ENCODE peak calls at places on chromosomes 4 and X, in eight cellular contexts. K is pancreas, H is dorsolateral prefrontal cortex, T is DND-41, L is breast epithelium, D is neuronal stem cell, M is HCT116, B is GM23248. C is an unnamed sample. For H3K27me3, the result is how much of the 10 kb centered on the place peaks cover.

GRCh38 chr4:140395668-140396067 is 22.2 kb downstream of the SCOC start:
- DNase-seq in K (no peak), H (no peak), T (no peak), L (no peak), D (no peak), M (no peak), B (no peak), C (no peak)

GRCh38 chr4:139921551-139922184 is 232.3 kb downstream of the MAML3 start:
- DNase-seq in K (peak), H (peak), T (no peak), L (no peak), D (no peak), M (no peak), B (no peak), C (no peak)

GRCh38 chrX:43176686-43177085 is 398.7 kb upstream of the PPP1R2C start:
- DNase-seq in K (no peak), H (no peak), T (no peak), L (no peak), D (no peak), M (no peak), B (no peak), C (no peak)

GRCh38 chrX:71859637-71860036 is 51.0 kb upstream of the NHSL2 start:
- DNase-seq in K (no peak), H (peak), T (peak), L (no peak), D (peak), M (peak), B (peak), C (no peak)

GRCh38 chrX:38233891-38234807 is 13.5 kb upstream of the SRPX start:
- DNase-seq in K (no peak), H (no peak), T (no peak), L (peak), D (no peak), M (no peak), B (peak), C (no peak)

GRCh38 chrX:134315893-134316292 is 78.9 kb downstream of the CCDC160 start:
- DNase-seq in K (no peak), H (no peak), T (no peak), L (no peak), D (no peak), M (no peak), B (no peak), C (no peak)

GRCh38 chrX:20437678-20438077 is 171.0 kb upstream of the RPS6KA3 start:
- DNase-seq in K (no peak), H (no peak), T (no peak), L (no peak), D (no peak), M (no peak), B (no peak), C (no peak)

GRCh38 chr4:23083391-23083790 is 390.7 kb downstream of the GBA3 start:
- DNase-seq in K (no peak), H (no peak), T (no peak), L (no peak), D (no peak), M (no peak), B (no peak), C (no peak)

GRCh38 chrX:69232945-69233344 is 67.7 kb upstream of the PJA1 start:
- DNase-seq in K (no peak), H (no peak), T (no peak), L (no peak), D (no peak), M (no peak), B (peak), C (no peak)

GRCh38 chr4:10333942-10334341 is 123.3 kb downstream of the ZNF518B start:
- DNase-seq in K (no peak), H (no peak), T (no peak), L (no peak), D (no peak), M (no peak), B (no peak), C (no peak)

GRCh38 chrX:50100188-50100587 is 100.6 kb downstream of the AKAP4 start:
- DNase-seq in K (no peak), H (no peak), T (no peak), L (no peak), D (no peak), M (no peak), B (no peak), C (no peak)

GRCh38 chr4:143616771-143617170 is 83.7 kb downstream of the FREM3 start:
- DNase-seq in K (no peak), H (no peak), T (peak), L (no peak), D (no peak), M (no peak), B (peak), C (no peak)

GRCh38 chr4:149961876-149962597 is 116.2 kb upstream of the DCLK2 start:
- DNase-seq in K (no peak), H (no peak), T (no peak), L (no peak), D (no peak), M (no peak), B (peak), C (peak)

GRCh38 chr4:169271692-169272007 is 894 bp upstream of the SH3RF1 start:
- DNase-seq in K (no peak), H (no peak), T (no peak), L (no peak), D (no peak), M (no peak), B (no peak), C (no peak)

GRCh38 chr4:169275180-169275579 is 4.4 kb upstream of the SH3RF1 start:
- DNase-seq in K (no peak), H (no peak), T (no peak), L (no peak), D (no peak), M (no peak), B (no peak), C (no peak)

GRCh38 chr4:169270810-169271691 is at the start of gene SH3RF1:
- DNase-seq in K (peak), H (peak), T (peak), L (peak), D (peak), M (no peak), B (peak), C (peak)

GRCh38 chr4:169272265-169272886 is 1.6 kb upstream of the SH3RF1 start:
- DNase-seq in K (no peak), H (no peak), T (no peak), L (no peak), D (no peak), M (no peak), B (peak), C (peak)

DNA sequence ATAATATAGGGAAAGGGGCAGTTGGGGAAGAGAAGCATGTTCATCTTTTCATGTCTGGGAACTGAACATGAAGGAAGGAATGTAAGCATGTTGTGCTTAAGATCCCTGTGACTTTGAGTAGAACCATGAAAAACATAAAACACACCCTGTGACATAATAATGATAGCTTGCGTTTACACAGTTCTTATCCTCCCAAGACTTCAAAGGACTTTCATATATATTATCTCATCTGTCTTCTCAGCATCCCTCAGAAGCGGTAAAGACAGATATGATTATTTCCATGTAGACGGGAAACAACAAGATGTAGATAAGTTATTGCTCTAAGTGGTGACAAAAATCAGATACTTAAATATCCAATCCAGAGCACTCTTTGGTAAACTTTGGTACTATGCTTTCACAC is 3.3 kb upstream of the SH3RF1 start:
- DNase-seq in K (no peak), H (no peak), T (no peak), L (no peak), D (no peak), M (no peak), B (no peak), C (no peak)
- H3K27me3 ChIP-seq in K (under half), H (under half), T (under half), L (under half), D (under half), M (under half), B (under half), C (under half)

GRCh38 chr4:86506591-86506990 is 87.5 kb upstream of the PTPN13 start:
- DNase-seq in K (no peak), H (no peak), T (no peak), L (no peak), D (no peak), M (no peak), B (no peak), C (no peak)
- H3K4me3 ChIP-seq in K (no peak), H (no peak), T (no peak), L (no peak), D (no peak), M (no peak), B (no peak), C (no peak)

DNA sequence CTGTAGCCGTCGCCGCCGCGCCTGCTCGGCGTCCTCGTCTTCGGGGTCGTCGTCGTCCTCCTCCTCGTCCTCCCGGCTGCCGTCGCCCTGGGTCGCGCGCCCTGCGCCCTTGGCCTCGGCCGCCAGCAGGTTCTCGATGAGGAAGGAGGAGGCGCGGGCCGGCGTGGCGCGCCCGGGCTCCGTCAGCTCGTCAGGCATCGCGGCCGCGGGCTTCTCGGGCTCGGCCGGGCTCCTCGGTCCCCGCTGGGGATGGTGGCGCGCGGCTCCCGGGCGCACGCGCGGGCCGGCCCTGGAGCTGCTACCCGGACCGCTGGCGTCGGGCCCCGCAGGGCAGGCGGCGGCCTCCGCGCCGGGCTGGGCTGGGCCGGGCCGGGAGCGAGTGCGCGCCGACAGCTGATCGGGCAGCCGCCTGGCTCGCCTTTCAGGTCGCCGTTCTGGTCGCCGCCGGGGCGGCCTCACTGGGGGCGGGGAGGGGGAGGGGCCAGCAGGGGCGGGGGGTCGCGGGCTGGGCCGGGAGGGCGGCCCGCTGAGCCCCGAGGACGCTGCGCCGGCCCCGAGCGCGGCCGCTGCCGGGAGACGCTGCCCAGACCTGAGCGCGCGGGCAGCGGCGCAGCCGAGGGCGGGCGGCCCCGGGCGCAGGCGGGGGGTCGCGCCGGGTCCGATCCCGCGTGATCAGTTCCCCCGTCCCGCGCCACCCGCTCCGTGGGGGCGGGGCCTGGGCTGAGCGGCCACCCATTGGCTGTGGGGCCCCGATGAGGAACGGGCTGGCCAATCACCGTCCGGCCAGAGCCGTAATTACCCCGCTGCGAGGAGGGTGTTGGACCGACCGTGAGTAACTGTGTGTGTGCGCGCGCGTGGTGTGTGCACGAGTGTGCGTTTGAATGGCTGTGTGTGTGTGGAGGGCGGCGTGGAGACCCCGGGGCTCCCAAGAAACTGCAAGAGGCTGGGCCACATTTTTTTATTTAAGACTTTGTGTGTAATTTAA is at the start of gene HMX1:
- DNase-seq in K (no peak), H (peak), T (no peak), L (no peak), D (no peak), M (no peak), B (peak), C (no peak)
- H3K27me3 ChIP-seq in K (under half), H (half or more), T (under half), L (half or more), D (half or more), M (under half), B (half or more), C (half or more)

GRCh38 chrX:9846631-9847030 is 60.4 kb downstream of the SHROOM2 start:
- DNase-seq in K (no peak), H (no peak), T (no peak), L (no peak), D (no peak), M (no peak), B (peak), C (no peak)
- H3K4me3 ChIP-seq in K (no peak), H (no peak), T (no peak), L (no peak), D (no peak), M (no peak), B (no peak), C (no peak)

GRCh38 chr4:867526-868250 is 41.8 kb upstream of the CPLX1 start:
- DNase-seq in K (no peak), H (no peak), T (no peak), L (no peak), D (no peak), M (no peak), B (no peak), C (no peak)

GRCh38 chr4:866068-866760 is 40.3 kb upstream of the CPLX1 start:
- DNase-seq in K (peak), H (no peak), T (no peak), L (no peak), D (no peak), M (no peak), B (no peak), C (no peak)

GRCh38 chr4:869776-870175 is 43.8 kb upstream of the CPLX1 start:
- DNase-seq in K (no peak), H (no peak), T (no peak), L (no peak), D (no peak), M (no peak), B (no peak), C (no peak)

GRCh38 chr4:866761-867390 is 40.9 kb upstream of the CPLX1 start:
- DNase-seq in K (peak), H (no peak), T (no peak), L (no peak), D (no peak), M (no peak), B (no peak), C (no peak)

GRCh38 chr4:868421-868820 is 42.5 kb upstream of the CPLX1 start:
- DNase-seq in K (peak), H (no peak), T (no peak), L (no peak), D (no peak), M (no peak), B (no peak), C (no peak)
- H3K27me3 ChIP-seq in K (under half), H (under half), T (under half), L (under half), D (under half), M (under half), B (under half), C (under half)

GRCh38 chr4:153789741-153790651 is 1.1 kb upstream of the SFRP2 start:
- DNase-seq in K (no peak), H (no peak), T (no peak), L (no peak), D (peak), M (no peak), B (peak), C (no peak)

GRCh38 chr4:153787156-153787555 is 1.7 kb downstream of the SFRP2 start:
- DNase-seq in K (no peak), H (no peak), T (no peak), L (no peak), D (no peak), M (no peak), B (no peak), C (no peak)

GRCh38 chr4:153788064-153788418 is 842 bp downstream of the SFRP2 start:
- DNase-seq in K (no peak), H (no peak), T (no peak), L (no peak), D (no peak), M (no peak), B (no peak), C (no peak)

GRCh38 chr4:153790962-153791551 is 2.2 kb upstream of the SFRP2 start:
- DNase-seq in K (peak), H (no peak), T (no peak), L (no peak), D (peak), M (no peak), B (peak), C (no peak)

GRCh38 chr4:153788419-153789276 is at the start of gene SFRP2:
- DNase-seq in K (peak), H (no peak), T (no peak), L (no peak), D (peak), M (no peak), B (peak), C (no peak)
- H3K4me3 ChIP-seq in K (peak), H (peak), T (no peak), L (peak), D (peak), M (no peak), B (peak), C (no peak)

DNA sequence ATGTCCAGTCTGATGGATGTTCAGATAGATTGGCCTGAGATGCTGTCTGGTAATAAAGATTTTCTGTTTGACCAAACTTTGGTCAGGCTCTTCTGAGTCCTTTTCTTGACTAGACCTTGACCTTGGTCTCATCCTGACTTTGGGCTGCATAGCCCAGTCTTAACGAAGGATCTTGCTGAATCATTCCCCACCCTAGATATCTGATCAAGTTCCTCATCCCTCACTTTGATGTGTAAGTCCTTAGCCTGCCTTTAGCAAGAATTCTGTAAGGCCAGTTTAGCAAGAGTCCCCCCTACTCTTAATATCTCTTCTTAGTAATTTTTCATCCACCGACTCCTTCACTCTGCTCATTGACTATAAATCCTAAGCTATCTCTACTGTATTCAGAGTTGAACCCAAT is 244.4 kb upstream of the JADE1 start:
- DNase-seq in K (no peak), H (no peak), T (no peak), L (no peak), D (no peak), M (no peak), B (no peak), C (no peak)
- H3K27me3 ChIP-seq in K (under half), H (under half), T (under half), L (under half), D (under half), M (under half), B (under half), C (under half)

DNA sequence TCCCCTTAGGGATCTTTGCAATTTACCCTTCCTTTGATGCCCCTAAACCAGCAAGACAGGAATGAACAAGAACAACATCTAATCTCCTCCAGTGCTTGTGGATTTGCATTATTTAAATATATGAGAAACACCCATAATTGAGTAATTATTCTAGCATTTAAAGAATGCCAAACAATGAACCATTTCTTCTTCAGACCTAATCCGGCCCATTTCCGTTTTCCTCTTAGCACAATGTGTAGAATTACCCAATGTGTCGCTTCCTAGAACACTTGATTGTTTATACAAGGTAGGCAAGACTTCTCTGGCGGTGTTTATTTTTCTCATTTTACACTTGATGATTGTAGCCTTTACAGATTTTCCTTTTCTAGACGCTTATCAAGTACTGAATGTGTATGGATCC is 43.5 kb downstream of the CLDN34 start:
- DNase-seq in K (no peak), H (no peak), T (no peak), L (no peak), D (no peak), M (no peak), B (peak), C (no peak)
- H3K4me3 ChIP-seq in K (no peak), H (no peak), T (no peak), L (no peak), D (no peak), M (no peak), B (peak), C (no peak)

GRCh38 chr4:146649232-146649631 is 10.5 kb downstream of the POU4F2 start:
- DNase-seq in K (no peak), H (no peak), T (no peak), L (no peak), D (no peak), M (no peak), B (no peak), C (no peak)

GRCh38 chr4:146654976-146655761 is 16.5 kb downstream of the POU4F2 start:
- DNase-seq in K (no peak), H (no peak), T (no peak), L (no peak), D (peak), M (no peak), B (peak), C (no peak)

GRCh38 chr4:146650034-146650433 is 11.3 kb downstream of the POU4F2 start:
- DNase-seq in K (no peak), H (no peak), T (no peak), L (no peak), D (no peak), M (no peak), B (no peak), C (no peak)

DNA sequence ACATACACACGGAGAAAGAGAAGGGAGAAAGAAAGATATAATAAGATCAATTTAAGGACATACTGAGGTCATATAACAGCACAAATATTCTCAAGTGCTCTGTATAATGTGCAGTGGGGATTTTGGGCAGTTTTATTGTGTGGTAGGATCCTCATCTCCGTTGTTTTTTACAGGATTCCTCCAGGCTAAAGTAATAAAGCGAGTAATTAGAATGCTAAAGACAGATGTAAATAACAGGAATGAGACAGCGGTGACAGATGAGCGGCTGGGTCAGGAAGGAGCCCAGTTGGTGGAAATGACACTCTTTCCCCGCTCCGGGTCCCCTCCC is 15.9 kb downstream of the POU4F2 start:
- DNase-seq in K (no peak), H (no peak), T (no peak), L (no peak), D (no peak), M (no peak), B (no peak), C (no peak)
- H3K27me3 ChIP-seq in K (under half), H (half or more), T (under half), L (half or more), D (under half), M (under half), B (half or more), C (under half)

DNA sequence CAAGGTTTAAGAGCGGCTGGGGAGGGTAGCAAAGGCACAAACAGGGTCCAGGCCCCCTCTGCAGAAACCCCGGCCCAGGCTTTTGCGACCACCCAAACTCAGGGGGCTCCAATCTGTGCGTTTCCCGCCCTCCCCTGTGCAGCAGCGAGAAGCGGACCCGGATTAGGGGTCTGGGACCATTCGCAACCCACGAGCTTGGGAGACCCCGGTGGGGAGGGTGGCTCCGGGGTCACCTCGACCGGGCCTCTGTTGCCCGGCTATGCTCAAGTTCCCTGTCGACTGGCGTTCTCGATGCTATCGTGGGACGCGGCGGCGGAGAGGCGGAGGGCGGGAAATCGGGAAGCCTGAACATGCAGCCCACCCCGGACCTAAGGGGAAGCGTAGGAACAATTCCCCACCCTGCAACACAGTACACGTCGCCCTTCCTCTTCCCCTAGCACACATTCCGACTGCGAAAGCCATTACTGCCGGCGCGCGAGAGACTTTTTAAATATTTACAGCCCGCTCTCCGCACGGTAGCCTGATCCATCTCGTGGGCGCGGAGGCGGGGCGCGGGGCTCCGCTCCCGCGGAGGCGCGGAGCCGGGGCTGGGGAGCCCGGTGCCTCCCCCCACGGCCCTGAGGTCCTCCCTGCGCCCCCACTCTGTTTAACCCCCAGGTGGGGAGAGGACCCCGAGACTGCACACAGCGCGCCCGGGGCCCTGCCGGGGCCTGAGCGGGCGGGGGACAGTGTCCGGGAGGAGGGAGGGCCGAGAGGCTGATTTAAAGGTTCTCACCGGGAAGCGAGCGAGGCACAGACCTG is 48.1 kb upstream of the BCOR start:
- DNase-seq in K (no peak), H (no peak), T (peak), L (no peak), D (no peak), M (no peak), B (peak), C (no peak)
- H3K4me3 ChIP-seq in K (peak), H (peak), T (peak), L (peak), D (peak), M (peak), B (peak), C (peak)

C was measured in AG04450.